ENCODE peak calls at places on chromosomes 2 and 18, in eight cellular contexts. H is RKO, M is iris pigment epithelial cell, C is sigmoid colon, Z is hepatocyte, O is EH, T is DMS53, D is memory B cell. P is an unnamed sample.

GRCh38 chr18:421236-422155 is 79.0 kb downstream of the COLEC12 start:
- DNase-seq in H (no peak), M (peak), C (no peak), Z (no peak), O (peak), T (peak), D (no peak), P (peak)

GRCh38 chr2:1572638-1573037 is 159.4 kb downstream of the TPO start:
- DNase-seq in H (no peak), M (no peak), C (no peak), Z (no peak), O (peak), T (no peak), D (no peak), P (no peak)

GRCh38 chr18:68172842-68173549 is 541.9 kb downstream of the TMX3 start:
- DNase-seq in H (peak), M (no peak), C (no peak), Z (peak), O (no peak), T (peak), D (no peak), P (no peak)

GRCh38 chr2:188450740-188451480 is 159.2 kb downstream of the GULP1 start:
- DNase-seq in H (no peak), M (peak), C (no peak), Z (no peak), O (peak), T (no peak), D (no peak), P (peak)

GRCh38 chr18:55252053-55252675 is 292.9 kb upstream of the CCDC68 start:
- DNase-seq in H (no peak), M (peak), C (no peak), Z (no peak), O (no peak), T (no peak), D (no peak), P (no peak)

GRCh38 chr2:202566286-202566685 is 68.5 kb upstream of the FAM117B start:
- DNase-seq in H (no peak), M (no peak), C (no peak), Z (no peak), O (peak), T (no peak), D (no peak), P (peak)

GRCh38 chr18:8469793-8470192 is 139.4 kb upstream of the RAB12 start:
- DNase-seq in H (no peak), M (peak), C (no peak), Z (no peak), O (peak), T (no peak), D (no peak), P (no peak)

GRCh38 chr2:204004912-204005311 is 68.3 kb downstream of the ICOS start:
- DNase-seq in H (no peak), M (no peak), C (no peak), Z (no peak), O (no peak), T (no peak), D (no peak), P (no peak)

GRCh38 chr2:134173338-134174016 is 80.4 kb upstream of the MGAT5 start:
- DNase-seq in H (no peak), M (no peak), C (no peak), Z (peak), O (no peak), T (no peak), D (no peak), P (peak)

GRCh38 chr18:21314721-21315120 is 72.7 kb downstream of the GREB1L start:
- DNase-seq in H (no peak), M (no peak), C (no peak), Z (no peak), O (peak), T (no peak), D (no peak), P (peak)

P was measured in NCI-H69.